ENCODE peak calls at places on chromosomes 4 and X, in seven cellular contexts. P, Z, W, Y, B, T and S are unnamed samples.

GRCh38 chr4:102569200-102569599 is 68.0 kb downstream of the NFKB1 start:
- DNase-seq in P (no peak), Z (no peak), W (peak; percentile 71), Y (no peak), B (no peak), T (no peak), S (no peak)

GRCh38 chr4:138216272-138216867 is 25.8 kb downstream of the SLC7A11 start:
- DNase-seq in P (no peak), Z (no peak), W (no peak), Y (no peak), B (peak; percentile 61), T (no peak), S (no peak)

GRCh38 chr4:108053281-108053701 is 63.6 kb downstream of the HADH start:
- DNase-seq in P (no peak), Z (no peak), W (no peak), Y (peak; percentile 36), B (no peak), T (no peak), S (no peak)

GRCh38 chr4:151905197-151905596 is 144.4 kb upstream of the GATB start:
- DNase-seq in P (no peak), Z (no peak), W (no peak), Y (no peak), B (no peak), T (no peak), S (no peak)

GRCh38 chr4:93791570-93792195 is 36.9 kb upstream of the ATOH1 start:
- DNase-seq in P (peak; percentile 17), Z (no peak), W (peak; percentile 48), Y (peak; percentile 70), B (peak; percentile 83), T (no peak), S (peak; percentile 84)

GRCh38 chrX:53561912-53562311 is 124.6 kb downstream of the HUWE1 start:
- DNase-seq in P (no peak), Z (no peak), W (no peak), Y (no peak), B (no peak), T (no peak), S (no peak)

GRCh38 chrX:109856974-109857373 is 123.9 kb upstream of the ACSL4 start:
- DNase-seq in P (no peak), Z (no peak), W (peak; percentile 34), Y (peak; percentile 18), B (peak; percentile 42), T (no peak), S (peak; percentile 53)

GRCh38 chr4:41396214-41396613 is 139.5 kb downstream of the UCHL1 start:
- DNase-seq in P (no peak), Z (no peak), W (no peak), Y (no peak), B (no peak), T (no peak), S (no peak)

GRCh38 chr4:148477276-148477675 is 35.1 kb upstream of the NR3C2 start:
- DNase-seq in P (no peak), Z (no peak), W (no peak), Y (no peak), B (peak; percentile 39), T (no peak), S (no peak)

DNA sequence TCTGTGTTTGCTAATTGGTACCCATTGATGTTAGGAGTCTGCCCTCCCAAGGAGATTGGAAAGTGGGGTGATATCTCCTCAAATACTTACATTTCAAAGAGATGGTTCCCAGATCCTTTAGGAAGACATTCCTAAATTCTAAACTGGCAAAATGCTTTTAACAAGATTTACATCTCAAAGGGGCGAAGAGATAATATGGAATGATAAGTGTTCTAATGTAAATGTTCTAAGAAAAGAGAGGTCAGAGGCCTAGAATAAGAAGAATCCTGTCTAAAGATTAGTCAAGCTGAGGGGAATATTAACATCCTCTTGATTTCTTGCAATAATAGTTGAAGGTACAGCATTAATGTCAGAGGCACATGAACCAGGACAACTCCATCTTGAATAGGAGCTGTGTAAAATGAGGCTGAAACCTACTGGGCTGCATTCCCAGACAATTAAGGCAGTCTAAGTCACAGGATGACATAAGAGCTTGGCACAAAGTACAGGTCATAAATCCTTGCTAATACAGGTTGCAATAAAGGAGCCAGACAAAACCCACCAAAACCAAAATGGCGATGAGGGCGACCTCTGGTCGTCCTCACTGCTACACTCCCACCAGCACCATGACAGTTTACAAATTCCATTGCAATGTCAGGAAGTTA is 2248.1 kb downstream of the ARAP2 start:
- DNase-seq in P (no peak), Z (no peak), W (peak; percentile 0), Y (no peak), B (no peak), T (no peak), S (no peak)
- H3K27ac ChIP-seq in P (no peak overlapping the region), Z (no peak overlapping the region), W (no peak overlapping the region), Y (no peak overlapping the region), B (no peak overlapping the region), T (no peak overlapping the region), S (no peak overlapping the region)

DNA sequence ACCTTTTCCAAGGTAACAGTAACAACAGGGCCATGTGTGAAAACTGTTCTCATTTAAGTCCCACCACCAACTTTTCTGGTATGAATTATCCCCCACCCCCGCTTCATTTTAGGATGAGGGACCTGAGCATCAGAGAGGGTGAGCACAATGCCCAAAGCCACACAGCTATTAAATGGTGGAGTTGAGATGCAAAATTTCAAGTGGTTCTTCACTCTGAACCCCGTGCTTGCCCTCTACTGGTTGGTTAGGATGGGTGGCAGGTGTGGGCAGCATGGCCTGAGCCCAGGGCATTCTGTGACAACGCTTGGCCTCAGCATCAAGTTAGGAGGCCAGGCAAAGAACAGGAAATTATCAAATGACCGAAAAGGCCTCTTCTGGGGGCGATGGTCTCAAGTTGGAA is 33.5 kb downstream of the MED28 start:
- DNase-seq in P (no peak), Z (no peak), W (no peak), Y (no peak), B (no peak), T (no peak), S (no peak)
- H3K4me3 ChIP-seq in P (no peak overlapping the region), Z (no peak overlapping the region), W (no peak overlapping the region), Y (no peak overlapping the region), B (no peak overlapping the region), T (no peak overlapping the region), S (no peak overlapping the region)

GRCh38 chr4:65195666-65196065 is 474.6 kb downstream of the EPHA5 start:
- DNase-seq in P (no peak), Z (no peak), W (no peak), Y (no peak), B (no peak), T (no peak), S (no peak)
- H3K27ac ChIP-seq in P (no peak overlapping the region), Z (no peak overlapping the region), W (no peak overlapping the region), Y (no peak overlapping the region), B (no peak overlapping the region), T (no peak overlapping the region), S (no peak overlapping the region)

GRCh38 chrX:137032841-137033773 is 688 bp downstream of the GPR101 start:
- DNase-seq in P (no peak), Z (no peak), W (no peak), Y (no peak), B (no peak), T (no peak), S (no peak)
- H3K4me3 ChIP-seq in P (peak overlapping the region; percentile 58), Z (no peak overlapping the region), W (no peak overlapping the region), Y (no peak overlapping the region), B (peak overlapping the region; percentile 29), T (peak overlapping the region; percentile 34), S (peak overlapping the region; percentile 39)

GRCh38 chrX:136639506-136640176 is 8.3 kb upstream of the CD40LG start:
- DNase-seq in P (no peak), Z (no peak), W (no peak), Y (no peak), B (no peak), T (no peak), S (no peak)

GRCh38 chrX:136635235-136635634 is 12.7 kb upstream of the CD40LG start:
- DNase-seq in P (no peak), Z (no peak), W (no peak), Y (peak; percentile 32), B (no peak), T (no peak), S (no peak)

GRCh38 chrX:136630881-136631280 is 17.1 kb upstream of the CD40LG start:
- DNase-seq in P (no peak), Z (no peak), W (no peak), Y (no peak), B (no peak), T (no peak), S (no peak)

GRCh38 chrX:136636121-136636520 is 11.8 kb upstream of the CD40LG start:
- DNase-seq in P (no peak), Z (no peak), W (no peak), Y (no peak), B (peak; percentile 83), T (no peak), S (peak; percentile 7)
- H3K27ac ChIP-seq in P (no peak overlapping the region), Z (no peak overlapping the region), W (no peak overlapping the region), Y (no peak overlapping the region), B (peak overlapping the region; percentile 88), T (no peak overlapping the region), S (no peak overlapping the region)